ENCODE peak calls at places on chromosomes 11 and 22, in seven cellular contexts. J is cardiac muscle cell, K is osteoblast, N is astrocyte, F is colonic mucosa, O is right atrium auricular region, Y is neural progenitor cell. X is an unnamed sample. For H3K4me1, the result is how much of the 10 kb centered on the place peaks cover.

GRCh38 chr11:125110996-125111340 is 458 bp downstream of the TMEM218 start:
- DNase-seq in F (no peak), O (no peak), K (no peak), Y (no peak), J (peak), N (no peak), X (no peak)

GRCh38 chr22:19174106-19175025 is 4.2 kb downstream of the SLC25A1 start:
- DNase-seq in K (peak), N (peak), Y (peak), F (no peak), J (no peak), O (no peak), X (peak)

GRCh38 chr11:75199412-75199955 is 41.1 kb upstream of the TPBGL start:
- DNase-seq in F (no peak), N (no peak), K (peak), Y (no peak), J (no peak), O (no peak), X (no peak)

GRCh38 chr22:32622762-32623147 is 148.1 kb downstream of the FBXO7 start:
- DNase-seq in N (no peak), F (no peak), Y (peak), J (peak), K (no peak), O (no peak), X (no peak)

GRCh38 chr22:29030618-29031235 is 30.9 kb downstream of the C22orf31 start:
- DNase-seq in K (peak), Y (peak), N (peak), J (peak), F (peak), O (peak), X (peak)

GRCh38 chr11:113977071-113977490 is 2.2 kb downstream of the HTR3A start:
- DNase-seq in F (no peak), J (no peak), Y (no peak), K (no peak), O (no peak), N (no peak), X (no peak)

GRCh38 chr11:78420796-78421209 is 3.2 kb upstream of the GAB2 start:
- DNase-seq in K (peak), O (peak), N (peak), J (peak), Y (no peak), F (no peak), X (peak)

GRCh38 chr11:1939006-1939626 is 8.0 kb upstream of the MRPL23 start:
- DNase-seq in O (no peak), N (no peak), Y (no peak), J (no peak), F (no peak), K (peak), X (peak)

GRCh38 chr11:130847517-130847916 is 68.8 kb downstream of the SNX19 start:
- DNase-seq in J (no peak), Y (no peak), K (peak), O (no peak), N (peak), F (no peak), X (no peak)

GRCh38 chr22:17727244-17727892 is 46.9 kb downstream of the BID start:
- DNase-seq in O (no peak), K (no peak), Y (no peak), N (no peak), J (no peak), F (no peak), X (no peak)

GRCh38 chr11:76120513-76121081 is 85.7 kb downstream of the WNT11 start:
- DNase-seq in Y (peak), J (no peak), K (no peak), F (peak), O (no peak), N (no peak), X (no peak)

GRCh38 chr22:49734882-49735281 is 92.8 kb downstream of the BRD1 start:
- DNase-seq in F (no peak), N (no peak), O (no peak), J (no peak), Y (no peak), K (no peak), X (no peak)

GRCh38 chr11:697811-698311 is 2.2 kb downstream of the TMEM80 start:
- DNase-seq in F (no peak), O (no peak), J (no peak), Y (no peak), K (peak), N (peak), X (no peak)

GRCh38 chr11:10581481-10582019 is 13.1 kb upstream of the LYVE1 start:
- DNase-seq in K (no peak), J (no peak), O (no peak), F (no peak), Y (no peak), N (no peak), X (peak)

GRCh38 chr11:69509381-69509780 is 27.9 kb downstream of the LINC01488 start:
- DNase-seq in N (no peak), J (no peak), O (no peak), Y (no peak), K (no peak), F (no peak), X (peak)

GRCh38 chr22:36432592-36433317 is 45.0 kb upstream of the MYH9 start:
- DNase-seq in Y (no peak), O (no peak), J (peak), N (peak), F (no peak), K (peak), X (no peak)

GRCh38 chr11:134476435-134477021 is 64.5 kb upstream of the B3GAT1 start:
- DNase-seq in J (peak), Y (peak), K (no peak), F (no peak), O (no peak), N (no peak), X (no peak)

GRCh38 chr11:6931146-6931713 is 5.0 kb downstream of the ZNF215 start:
- DNase-seq in O (no peak), Y (no peak), F (no peak), N (no peak), K (peak), J (no peak), X (no peak)

GRCh38 chr11:105144887-105145286 is 5.3 kb upstream of the CARD18 start:
- DNase-seq in N (peak), K (no peak), Y (no peak), O (no peak), J (no peak), F (no peak), X (no peak)

GRCh38 chr11:126834573-126834972 is 166.0 kb downstream of the KIRREL3 start:
- DNase-seq in N (no peak), J (no peak), F (no peak), O (peak), Y (no peak), K (no peak), X (no peak)

GRCh38 chr11:14249121-14249963 is 109.6 kb downstream of the RRAS2 start:
- DNase-seq in O (peak), F (peak), K (no peak), Y (peak), N (peak), J (peak), X (peak)

GRCh38 chr22:48486163-48486957 is 1341.3 kb downstream of the BRD1 start:
- DNase-seq in N (no peak), Y (no peak), O (no peak), J (no peak), K (no peak), F (no peak), X (no peak)

GRCh38 chr22:48581821-48582469 is 1245.7 kb downstream of the BRD1 start:
- DNase-seq in Y (peak), N (no peak), F (no peak), K (no peak), O (no peak), J (no peak), X (no peak)

GRCh38 chr11:44133335-44133946 is 38.0 kb downstream of the EXT2 start:
- DNase-seq in F (no peak), N (peak), Y (peak), J (peak), O (no peak), K (no peak), X (no peak)

GRCh38 chr22:24523873-24524272 is 28.7 kb downstream of the UPB1 start:
- DNase-seq in Y (no peak), J (no peak), K (peak), N (peak), F (no peak), O (no peak), X (peak)

GRCh38 chr11:130089669-130090063 is 20.0 kb downstream of the APLP2 start:
- DNase-seq in O (no peak), N (no peak), J (no peak), Y (no peak), K (no peak), F (no peak), X (no peak)

GRCh38 chr22:40955516-40955915 is 4.3 kb downstream of the RBX1 start:
- DNase-seq in K (no peak), J (no peak), Y (no peak), F (no peak), O (no peak), N (peak), X (no peak)

GRCh38 chr11:119615003-119615878 is 113.8 kb downstream of the NECTIN1 start:
- DNase-seq in Y (no peak), F (no peak), J (no peak), O (no peak), N (peak), K (peak), X (no peak)

GRCh38 chr11:6333112-6333511 is 12.8 kb upstream of the CAVIN3 start:
- DNase-seq in O (no peak), Y (no peak), N (no peak), F (no peak), J (no peak), K (peak), X (no peak)

GRCh38 chr22:29171721-29172120 is 34.0 kb upstream of the EMID1 start:
- DNase-seq in F (no peak), O (no peak), Y (no peak), N (no peak), K (no peak), J (no peak), X (no peak)

GRCh38 chr11:65859812-65860277 is 388 bp upstream of the MUS81 start:
- DNase-seq in K (peak), J (no peak), Y (peak), F (no peak), N (no peak), O (peak), X (no peak)

GRCh38 chr11:24216488-24216887 is 280.4 kb upstream of the LUZP2 start:
- DNase-seq in J (no peak), O (no peak), K (no peak), N (no peak), F (no peak), Y (no peak), X (no peak)

GRCh38 chr11:134074346-134074745 is 5.5 kb downstream of the JAM3 start:
- DNase-seq in K (no peak), F (no peak), J (no peak), Y (no peak), N (peak), O (no peak), X (no peak)

GRCh38 chr11:70331901-70332300 is 61.4 kb downstream of the PPFIA1 start:
- DNase-seq in J (no peak), Y (no peak), K (no peak), F (no peak), N (no peak), O (no peak), X (no peak)

DNA sequence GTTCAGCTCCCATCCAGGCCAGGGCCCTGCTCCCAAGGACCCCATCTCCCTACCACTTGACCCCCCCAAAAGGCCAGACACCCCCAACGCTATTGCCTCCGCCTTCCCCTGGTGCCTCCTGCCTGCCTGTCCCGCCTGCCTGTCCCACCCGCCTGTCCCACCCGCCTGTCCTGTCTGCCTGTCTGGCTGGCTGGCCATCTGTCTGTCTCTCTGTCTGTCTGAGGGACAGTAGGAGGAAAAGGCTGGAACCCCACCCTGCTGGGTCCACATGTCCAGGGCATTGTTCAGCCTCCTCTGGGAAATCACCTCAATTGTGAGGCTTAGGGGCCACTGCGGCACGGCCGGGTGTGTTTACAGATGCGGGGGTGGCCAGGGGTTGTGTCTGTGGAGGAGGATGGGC is 25.3 kb upstream of the CBX7 start:
- DNase-seq in J (no peak), O (no peak), Y (no peak), N (no peak), K (no peak), F (no peak), X (no peak)
- H3K4me1 ChIP-seq in J (under half), O (half or more), Y (half or more), N (half or more), K (under half), F (under half), X (under half)

GRCh38 chr11:94873910-94874575 is 99.3 kb downstream of the CWC15 start:
- DNase-seq in Y (no peak), K (no peak), N (no peak), J (no peak), F (no peak), O (peak), X (no peak)
- H3K27ac ChIP-seq in Y (no peak), K (no peak), N (no peak), J (no peak), F (no peak), O (no peak), X (peak)

GRCh38 chr11:58577441-58578135 is 1.3 kb upstream of the ZFP91 start:
- DNase-seq in O (peak), Y (peak), N (peak), K (no peak), F (peak), J (peak), X (peak)

GRCh38 chr11:58575377-58576020 is at the start of gene LPXN:
- DNase-seq in F (no peak), O (no peak), J (no peak), N (peak), Y (no peak), K (no peak), X (no peak)

GRCh38 chr11:58576792-58577440 is 1.3 kb upstream of the LPXN start:
- DNase-seq in O (no peak), F (no peak), J (no peak), Y (no peak), N (peak), K (no peak), X (no peak)

GRCh38 chr11:58574851-58575250 is 805 bp downstream of the LPXN start:
- DNase-seq in N (peak), K (peak), Y (no peak), J (no peak), O (no peak), F (no peak), X (no peak)

GRCh38 chr11:58573451-58574104 is 2.1 kb downstream of the LPXN start:
- DNase-seq in N (peak), J (peak), F (peak), O (peak), K (peak), Y (no peak), X (peak)
- H3K4me3 ChIP-seq in N (no peak), J (no peak), F (peak), O (no peak), K (peak), Y (no peak), X (peak)

GRCh38 chr11:64763804-64764611 is 4.2 kb upstream of the PYGM start:
- DNase-seq in F (no peak), O (no peak), Y (peak), J (peak), K (peak), N (no peak), X (no peak)

GRCh38 chr11:64766881-64767280 is 7.1 kb upstream of the PYGM start:
- DNase-seq in N (no peak), F (no peak), Y (no peak), J (no peak), K (peak), O (no peak), X (peak)

GRCh38 chr11:64764753-64765152 is 5.0 kb upstream of the PYGM start:
- DNase-seq in F (no peak), Y (no peak), K (peak), O (no peak), N (no peak), J (no peak), X (no peak)

GRCh38 chr11:64765841-64766682 is 6.3 kb upstream of the PYGM start:
- DNase-seq in Y (no peak), K (peak), F (no peak), N (no peak), O (no peak), J (no peak), X (peak)

DNA sequence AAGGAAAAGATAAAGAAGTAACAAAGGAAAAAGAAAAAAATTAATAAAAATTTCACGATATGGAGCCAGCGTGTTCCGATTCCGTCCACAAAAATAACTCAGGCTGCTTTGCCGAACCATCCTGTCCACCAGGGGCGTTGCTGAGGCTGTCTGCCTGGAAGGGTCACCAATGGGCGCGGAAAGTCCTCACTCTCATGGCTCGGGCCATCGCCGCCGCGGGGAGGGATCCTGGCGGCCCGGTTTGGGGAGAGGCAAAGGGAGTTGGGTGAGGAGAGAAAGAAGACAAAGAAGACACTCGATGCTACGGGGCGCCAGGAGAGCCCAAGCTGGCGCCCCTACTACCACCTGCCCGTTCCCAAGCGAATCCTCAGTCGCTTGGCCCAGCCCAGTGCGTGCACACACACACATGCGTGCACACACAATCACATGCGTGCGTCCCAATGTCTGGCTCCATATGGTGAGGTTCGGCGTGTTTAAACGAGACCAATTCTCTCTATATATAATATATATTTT is 5.6 kb upstream of the PYGM start:
- DNase-seq in Y (peak), N (no peak), J (no peak), F (no peak), O (no peak), K (no peak), X (peak)
- H3K4me1 ChIP-seq in Y (under half), N (under half), J (under half), F (under half), O (half or more), K (under half), X (half or more)

GRCh38 chr11:83864412-83865057 is 578.4 kb upstream of the CCDC90B start:
- DNase-seq in J (no peak), F (no peak), N (no peak), Y (no peak), K (no peak), O (no peak), X (no peak)
- H3K27ac ChIP-seq in J (no peak), F (no peak), N (no peak), Y (no peak), K (no peak), O (no peak), X (no peak)